ENCODE peak calls at places on chromosomes 12 and 14, in five cellular contexts. U is GM12878, J is K562, N is HepG2, X is H1. B is an unnamed sample.

GRCh38 chr14:72739446-72740405 is 154.2 kb downstream of the DPF3 start:
- DNase-seq in U (no peak), J (no peak), N (no peak), X (no peak), B (no peak)

GRCh38 chr12:124720687-124721500 is 142.8 kb downstream of the SCARB1 start:
- DNase-seq in U (no peak), J (no peak), N (no peak), X (no peak), B (no peak)

GRCh38 chr12:13195848-13196301 is 651 bp upstream of the EMP1 start:
- DNase-seq in U (no peak), J (no peak), N (no peak), X (no peak), B (no peak)

GRCh38 chr14:73759183-73759713 is 45.1 kb upstream of the PNMA1 start:
- DNase-seq in U (no peak), J (peak), N (no peak), X (no peak), B (no peak)

GRCh38 chr14:75619598-75619997 is 41.1 kb downstream of the ERG28 start:
- DNase-seq in U (no peak), J (no peak), N (no peak), X (no peak), B (no peak)

GRCh38 chr14:103748539-103748867 is 32.9 kb downstream of the ZFYVE21 start:
- DNase-seq in U (no peak), J (no peak), N (no peak), X (no peak), B (no peak)

GRCh38 chr14:61531741-61532505 is 163.4 kb upstream of the HIF1A start:
- DNase-seq in U (no peak), J (no peak), N (no peak), X (no peak), B (no peak)

GRCh38 chr12:56900583-56900982 is 33.6 kb downstream of the SDR9C7 start:
- DNase-seq in U (no peak), J (peak), N (no peak), X (no peak), B (peak)

GRCh38 chr12:79344855-79345840 is 345.6 kb downstream of the PAWR start:
- DNase-seq in U (peak), J (peak), N (peak), X (peak), B (peak)

GRCh38 chr12:108332791-108333382 is 6.2 kb downstream of the CMKLR1 start:
- DNase-seq in U (no peak), J (peak), N (no peak), X (no peak), B (no peak)

GRCh38 chr12:131770120-131770519 is 58.1 kb upstream of the MMP17 start:
- DNase-seq in U (no peak), J (no peak), N (no peak), X (no peak), B (no peak)

GRCh38 chr12:122876724-122877123 is 19.2 kb downstream of the VPS37B start:
- DNase-seq in U (no peak), J (no peak), N (no peak), X (no peak), B (no peak)

GRCh38 chr12:83514372-83514771 is 827.7 kb downstream of the TMTC2 start:
- DNase-seq in U (no peak), J (no peak), N (no peak), X (no peak), B (peak)

GRCh38 chr14:92780444-92780843 is 13.7 kb upstream of the GOLGA5 start:
- DNase-seq in U (no peak), J (no peak), N (no peak), X (no peak), B (no peak)

GRCh38 chr12:88185988-88186387 is 43.9 kb downstream of the TMTC3 start:
- DNase-seq in U (peak), J (no peak), N (no peak), X (no peak), B (peak)

GRCh38 chr12:71321130-71321529 is 118.5 kb upstream of the LGR5 start:
- DNase-seq in U (no peak), J (no peak), N (no peak), X (no peak), B (no peak)

GRCh38 chr12:1882850-1883470 is 35.5 kb downstream of the CACNA2D4 start:
- DNase-seq in U (no peak), J (no peak), N (no peak), X (no peak), B (no peak)

GRCh38 chr14:42742084-42742483 is 1135.4 kb downstream of the LRFN5 start:
- DNase-seq in U (no peak), J (no peak), N (no peak), X (no peak), B (no peak)

GRCh38 chr12:12172106-12172511 is 94.7 kb downstream of the LRP6 start:
- DNase-seq in U (peak), J (no peak), N (no peak), X (no peak), B (no peak)

GRCh38 chr14:34347683-34348082 is 114.4 kb downstream of the SPTSSA start:
- DNase-seq in U (peak), J (no peak), N (peak), X (no peak), B (no peak)

GRCh38 chr14:51479584-51480305 is 172.0 kb upstream of the FRMD6 start:
- DNase-seq in U (peak), J (no peak), N (no peak), X (no peak), B (no peak)

GRCh38 chr14:28765169-28765906 is 1.2 kb upstream of the FOXG1 start:
- DNase-seq in U (no peak), J (no peak), N (no peak), X (no peak), B (no peak)

GRCh38 chr12:30643366-30643765 is 52.3 kb downstream of the IPO8 start:
- DNase-seq in U (no peak), J (no peak), N (no peak), X (peak), B (no peak)

GRCh38 chr12:49428652-49429549 is 61.6 kb downstream of the SPATS2 start:
- DNase-seq in U (peak), J (peak), N (no peak), X (no peak), B (peak)

GRCh38 chr14:91367173-91368171 is 50.1 kb downstream of the CCDC88C start:
- DNase-seq in U (peak), J (no peak), N (no peak), X (no peak), B (no peak)
- H3K4me2 ChIP-seq in U (peak), J (no peak), N (no peak), X (no peak), B (no peak)

GRCh38 chr14:71403673-71404072 is 496.4 kb downstream of the PCNX1 start:
- DNase-seq in U (peak), J (no peak), N (peak), X (no peak), B (peak)
- TF ChIP-seq ZNF274 in U (no peak), J (no peak), N (no peak), X (no peak), B (no peak)

GRCh38 chr14:68141531-68142088 is 322.0 kb downstream of the RAD51B start:
- DNase-seq in U (no peak), J (no peak), N (no peak), X (no peak), B (peak)

GRCh38 chr14:68144051-68144681 is 324.6 kb downstream of the RAD51B start:
- DNase-seq in U (no peak), J (no peak), N (peak), X (no peak), B (no peak)

GRCh38 chr14:68145539-68145938 is 326.0 kb downstream of the RAD51B start:
- DNase-seq in U (no peak), J (no peak), N (no peak), X (no peak), B (no peak)

GRCh38 chr14:68145036-68145435 is 325.5 kb downstream of the RAD51B start:
- DNase-seq in U (no peak), J (no peak), N (no peak), X (no peak), B (no peak)

DNA sequence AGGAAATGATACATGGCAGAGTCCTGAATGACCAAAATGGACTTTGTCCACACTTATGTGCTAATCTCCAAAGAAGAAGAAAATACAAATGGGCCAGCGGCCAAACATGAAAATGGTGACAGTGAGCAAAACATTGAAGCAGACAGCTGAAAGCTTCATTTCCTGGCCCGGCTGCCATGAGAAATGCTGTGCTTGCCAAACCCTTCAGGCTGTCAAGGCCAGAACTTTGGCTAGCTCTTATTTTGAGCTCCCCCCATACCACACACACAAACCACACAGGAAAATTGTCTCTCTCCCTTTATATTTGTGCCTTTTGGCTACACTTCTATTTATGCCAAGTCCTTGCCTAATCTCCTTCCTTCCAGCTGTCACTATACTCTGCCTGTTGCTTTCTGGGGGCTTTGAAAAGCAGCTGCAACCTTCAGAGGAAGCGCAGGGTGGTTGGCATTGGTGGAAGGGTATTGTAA is 323.8 kb downstream of the RAD51B start:
- DNase-seq in U (no peak), J (no peak), N (no peak), X (no peak), B (no peak)
- H3K4me2 ChIP-seq in U (no peak), J (no peak), N (no peak), X (no peak), B (peak)

GRCh38 chr12:3624273-3624672 is 128.6 kb downstream of the CRACR2A start:
- DNase-seq in U (no peak), J (no peak), N (no peak), X (no peak), B (no peak)
- TF ChIP-seq ZNF274 in U (no peak), J (no peak), N (no peak), X (no peak), B (no peak)

DNA sequence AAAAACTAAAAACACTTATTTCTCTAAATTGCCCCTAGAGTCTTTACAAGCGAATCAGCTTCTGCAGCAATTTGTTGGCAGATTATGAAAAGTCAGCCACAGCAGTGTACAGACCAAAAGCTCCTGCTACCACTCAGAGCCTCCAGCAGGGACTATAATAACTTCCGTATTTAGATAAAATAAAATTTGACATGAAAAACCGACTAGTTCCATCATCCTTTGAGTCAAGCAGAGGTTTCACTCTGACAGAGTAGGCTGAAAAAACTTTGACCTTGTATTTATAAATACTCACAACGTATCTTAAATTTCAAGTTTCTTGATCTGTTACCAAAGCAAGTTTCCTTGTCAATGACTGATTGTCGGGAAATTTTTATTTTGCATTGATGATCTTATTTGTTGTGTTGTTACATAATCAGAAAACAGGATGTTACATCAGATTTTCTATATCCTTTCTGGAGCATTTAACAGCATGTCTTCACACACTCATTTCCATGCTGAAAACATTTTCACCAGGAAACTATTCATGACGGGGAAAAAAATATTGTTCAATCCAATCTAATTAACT is 283.4 kb downstream of the DAD1 start:
- DNase-seq in U (no peak), J (no peak), N (no peak), X (no peak), B (no peak)
- H3K4me2 ChIP-seq in U (no peak), J (no peak), N (no peak), X (no peak), B (no peak)

GRCh38 chr12:19972325-19973288 is 395.7 kb upstream of the PDE3A start:
- DNase-seq in U (peak), J (no peak), N (no peak), X (no peak), B (no peak)

GRCh38 chr12:19981944-19982343 is 386.4 kb upstream of the PDE3A start:
- DNase-seq in U (no peak), J (no peak), N (no peak), X (no peak), B (no peak)

GRCh38 chr12:19979584-19979983 is 388.8 kb upstream of the PDE3A start:
- DNase-seq in U (no peak), J (no peak), N (no peak), X (no peak), B (no peak)

GRCh38 chr12:19978193-19978592 is 390.1 kb upstream of the PDE3A start:
- DNase-seq in U (no peak), J (no peak), N (no peak), X (no peak), B (no peak)
- TF ChIP-seq ZNF274 in U (no peak), J (no peak), N (no peak), X (no peak), B (no peak)

GRCh38 chr12:40580346-40580745 is 111.9 kb upstream of the CNTN1 start:
- DNase-seq in U (no peak), J (no peak), N (no peak), X (no peak), B (no peak)

GRCh38 chr12:40583743-40584142 is 108.5 kb upstream of the CNTN1 start:
- DNase-seq in U (no peak), J (no peak), N (no peak), X (no peak), B (no peak)

GRCh38 chr12:40573024-40573423 is 119.2 kb upstream of the CNTN1 start:
- DNase-seq in U (no peak), J (no peak), N (no peak), X (no peak), B (no peak)

GRCh38 chr12:40581889-40582288 is 110.3 kb upstream of the CNTN1 start:
- DNase-seq in U (no peak), J (no peak), N (no peak), X (no peak), B (no peak)

GRCh38 chr12:40577834-40578233 is 114.4 kb upstream of the CNTN1 start:
- DNase-seq in U (no peak), J (no peak), N (no peak), X (no peak), B (no peak)
- H3K4me2 ChIP-seq in U (no peak), J (no peak), N (no peak), X (no peak), B (no peak)

DNA sequence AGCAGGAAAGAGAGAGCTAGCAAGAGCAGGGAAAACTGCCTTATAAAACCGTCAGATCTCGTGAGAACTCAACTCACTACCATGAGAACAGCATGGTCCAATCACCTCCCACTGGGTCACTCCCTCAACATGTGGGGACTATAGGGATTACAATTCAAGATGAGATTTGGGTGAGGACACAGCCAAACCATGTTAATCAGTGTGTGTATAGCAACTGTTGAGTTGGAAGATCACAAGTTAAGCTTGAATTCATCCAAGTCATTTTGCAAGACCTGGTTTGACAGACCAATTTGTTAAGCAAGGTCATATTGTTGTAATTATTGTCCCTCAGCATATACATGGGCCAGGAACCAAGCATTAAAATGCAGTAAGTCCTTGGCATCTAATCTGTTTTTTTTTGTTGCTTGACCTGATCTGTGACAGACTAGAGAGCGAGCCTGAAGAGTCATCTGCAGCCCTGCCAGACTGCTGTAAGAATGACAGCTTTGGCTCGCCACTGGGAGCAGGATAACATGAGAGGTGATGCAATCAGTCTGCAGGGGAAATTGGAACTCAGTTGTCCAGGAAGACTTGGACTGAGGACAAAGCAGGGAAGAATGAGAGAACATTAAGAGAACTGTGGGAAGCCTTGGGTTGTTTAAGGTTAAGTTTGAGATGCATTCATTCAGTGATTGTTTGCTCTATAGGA is 297.6 kb upstream of the SEL1L start:
- DNase-seq in U (no peak), J (no peak), N (no peak), X (no peak), B (no peak)
- TF ChIP-seq ZNF274 in U (no peak), J (no peak), N (no peak), X (no peak), B (no peak)

GRCh38 chr12:110917961-110918360 is 2.4 kb downstream of the MYL2 start:
- DNase-seq in U (no peak), J (no peak), N (no peak), X (no peak), B (no peak)
- H3K4me2 ChIP-seq in U (no peak), J (no peak), N (no peak), X (no peak), B (peak)

B was measured in HCT116.